ENCODE peak calls at places on chromosome 18, in four cellular contexts. W is sigmoid colon; N is activated naive CD8-positive, alpha-beta T cell treated with anti-CD3 and anti-CD28 coated beads, Interleukin-2, amount 50 U/mL, for 16 hours; H is HL-60. R is an unnamed sample.
A peak's percentile ranks its signal among the peaks of the same experiment; 100 is the strongest.

GRCh38 chr18:36693931-36694661 is 134.7 kb downstream of the TPGS2 start:
- DNase-seq in N (no peak), H (no peak), W (no peak), R (peak; percentile 42)

GRCh38 chr18:75161629-75162028 is 47.3 kb downstream of the PTGR3 start:
- DNase-seq in N (no peak), W (no peak), H (peak; percentile 63), R (peak; percentile 65)

GRCh38 chr18:36196239-36196995 is 9.1 kb downstream of the MOCOS start:
- DNase-seq in W (no peak), N (no peak), H (no peak), R (no peak)

GRCh38 chr18:64330161-64330560 is 181.3 kb upstream of the LINC00305 start:
- DNase-seq in W (no peak), N (no peak), H (no peak), R (peak; percentile 7)

GRCh38 chr18:22385718-22386117 is 32.0 kb downstream of the CTAGE1 start:
- DNase-seq in H (no peak), N (no peak), W (no peak), R (no peak)

GRCh38 chr18:7601249-7601620 is 34.1 kb downstream of the PTPRM start:
- DNase-seq in N (no peak), H (no peak), W (no peak), R (no peak)

GRCh38 chr18:76981388-76981968 is 151.1 kb downstream of the MBP start:
- DNase-seq in N (no peak), W (no peak), H (no peak), R (no peak)

GRCh38 chr18:73835656-73836055 is 312.0 kb downstream of the FBXO15 start:
- DNase-seq in N (no peak), W (no peak), H (no peak), R (no peak)

GRCh38 chr18:23573948-23574431 is 12.3 kb downstream of the NPC1 start:
- DNase-seq in N (no peak), H (no peak), W (no peak), R (no peak)